ENCODE peak calls at places on chromosomes 11 and 22, in nine cellular contexts. W is astrocyte of the cerebellum; B is activated naive CD8-positive, alpha-beta T cell treated with anti-CD3 and anti-CD28 coated beads, Interleukin-2, amount 50 U/mL, for 24 hours; O is CD14-positive monocyte; U is iPS-NIHi11; J is HEK293T; K is head of caudate nucleus; S is COR-L47; T is NCI-H460. L is an unnamed sample.

GRCh38 chr11:12219732-12220131 is 109.3 kb downstream of the MICAL2 start:
- DNase-seq in W (peak), B (no peak), O (no peak), U (no peak), J (no peak), K (no peak), S (no peak), T (no peak), L (no peak)

GRCh38 chr11:117002639-117003305 is 95.5 kb downstream of the SIK3 start:
- DNase-seq in W (no peak), B (no peak), O (no peak), U (no peak), J (no peak), K (no peak), S (no peak), T (no peak), L (no peak)

GRCh38 chr11:61791737-61792309 is 576 bp downstream of the TMEM258 start:
- DNase-seq in W (peak), B (peak), O (peak), U (peak), J (peak), K (peak), S (peak), T (peak), L (peak)

GRCh38 chr11:3148255-3148989 is 16.7 kb downstream of the OSBPL5 start:
- DNase-seq in W (no peak), B (no peak), O (no peak), U (no peak), J (no peak), K (no peak), S (no peak), T (no peak), L (no peak)

GRCh38 chr11:3021125-3021524 is 29.0 kb upstream of the NAP1L4 start:
- DNase-seq in W (no peak), B (no peak), O (no peak), U (peak), J (peak), K (peak), S (peak), T (peak), L (no peak)

GRCh38 chr11:8080674-8081590 is at the start of gene TUB:
- DNase-seq in W (no peak), B (no peak), O (no peak), U (peak), J (peak), K (peak), S (peak), T (no peak), L (no peak)

GRCh38 chr11:5004429-5005274 is 10.0 kb downstream of the OR51L1 start:
- DNase-seq in W (peak), B (peak), O (no peak), U (peak), J (peak), K (peak), S (peak), T (peak), L (no peak)

GRCh38 chr11:69452589-69452988 is 28.9 kb upstream of the LINC01488 start:
- DNase-seq in W (no peak), B (no peak), O (no peak), U (no peak), J (no peak), K (no peak), S (no peak), T (no peak), L (no peak)

GRCh38 chr11:27184458-27185312 is 144.1 kb downstream of the BBOX1 start:
- DNase-seq in W (no peak), B (no peak), O (no peak), U (no peak), J (no peak), K (no peak), S (no peak), T (no peak), L (no peak)

GRCh38 chr11:121444508-121444907 is 7.6 kb upstream of the SORL1 start:
- DNase-seq in W (no peak), B (no peak), O (no peak), U (no peak), J (no peak), K (no peak), S (no peak), T (no peak), L (no peak)

GRCh38 chr11:79461144-79461543 is 20.3 kb upstream of the TENM4 start:
- DNase-seq in W (no peak), B (no peak), O (no peak), U (no peak), J (peak), K (peak), S (peak), T (no peak), L (no peak)

GRCh38 chr11:74932797-74933196 is 16.1 kb downstream of the XRRA1 start:
- DNase-seq in W (peak), B (no peak), O (no peak), U (no peak), J (no peak), K (no peak), S (no peak), T (no peak), L (no peak)

GRCh38 chr11:10688401-10688800 is 5.2 kb downstream of the IRAG1 start:
- DNase-seq in W (no peak), B (peak), O (no peak), U (peak), J (peak), K (no peak), S (no peak), T (no peak), L (no peak)

GRCh38 chr11:86798988-86799387 is 1.4 kb upstream of the PRSS23 start:
- DNase-seq in W (peak), B (no peak), O (no peak), U (no peak), J (no peak), K (no peak), S (no peak), T (peak), L (no peak)

GRCh38 chr11:10490398-10491232 is 35.6 kb downstream of the AMPD3 start:
- DNase-seq in W (peak), B (no peak), O (peak), U (peak), J (no peak), K (peak), S (no peak), T (peak), L (peak)

GRCh38 chr11:69497221-69497787 is 15.8 kb downstream of the LINC01488 start:
- DNase-seq in W (peak), B (no peak), O (no peak), U (peak), J (no peak), K (peak), S (no peak), T (peak), L (peak)

GRCh38 chr22:49768961-49769690 is 58.5 kb downstream of the BRD1 start:
- DNase-seq in W (peak), B (no peak), O (peak), U (peak), J (no peak), K (peak), S (no peak), T (no peak), L (peak)

GRCh38 chr11:61923166-61924015 is 6.0 kb upstream of the RAB3IL1 start:
- DNase-seq in W (no peak), B (no peak), O (no peak), U (peak), J (no peak), K (no peak), S (no peak), T (no peak), L (no peak)

GRCh38 chr11:67615455-67616430 is 9.0 kb downstream of the NDUFV1 start:
- DNase-seq in W (no peak), B (peak), O (no peak), U (peak), J (peak), K (no peak), S (no peak), T (peak), L (no peak)

GRCh38 chr11:12499071-12499470 is 121.7 kb downstream of the PARVA start:
- DNase-seq in W (no peak), B (no peak), O (no peak), U (no peak), J (no peak), K (no peak), S (no peak), T (no peak), L (no peak)

GRCh38 chr11:78417175-78417887 is at the start of gene GAB2:
- DNase-seq in W (no peak), B (no peak), O (peak), U (peak), J (peak), K (no peak), S (peak), T (no peak), L (no peak)

GRCh38 chr11:104095791-104096190 is 59.4 kb downstream of the DDI1 start:
- DNase-seq in W (no peak), B (no peak), O (no peak), U (no peak), J (no peak), K (no peak), S (no peak), T (no peak), L (no peak)

GRCh38 chr11:122149232-122149631 is 33.2 kb upstream of the BLID start:
- DNase-seq in W (no peak), B (no peak), O (no peak), U (no peak), J (no peak), K (no peak), S (no peak), T (no peak), L (no peak)

GRCh38 chr11:121048464-121049233 is 24.7 kb downstream of the TBCEL start:
- DNase-seq in W (no peak), B (no peak), O (no peak), U (no peak), J (no peak), K (no peak), S (no peak), T (no peak), L (no peak)

GRCh38 chr22:33894515-33894914 is 25.8 kb downstream of the LARGE1 start:
- DNase-seq in W (no peak), B (no peak), O (no peak), U (no peak), J (no peak), K (no peak), S (no peak), T (no peak), L (no peak)

GRCh38 chr22:40919446-40919845 is 31.7 kb upstream of the RBX1 start:
- DNase-seq in W (no peak), B (no peak), O (no peak), U (no peak), J (no peak), K (no peak), S (no peak), T (no peak), L (no peak)

GRCh38 chr11:8810331-8811301 is 100.4 kb upstream of the AKIP1 start:
- DNase-seq in W (no peak), B (peak), O (no peak), U (peak), J (no peak), K (peak), S (peak), T (peak), L (peak)

GRCh38 chr11:30991802-30992512 is 377.6 kb downstream of the DCDC1 start:
- DNase-seq in W (no peak), B (no peak), O (no peak), U (no peak), J (no peak), K (no peak), S (no peak), T (no peak), L (no peak)

GRCh38 chr11:123407996-123408597 is 22.0 kb upstream of the GRAMD1B start:
- DNase-seq in W (no peak), B (no peak), O (no peak), U (no peak), J (no peak), K (no peak), S (no peak), T (no peak), L (no peak)

GRCh38 chr11:109726061-109726460 is 304.1 kb downstream of the C11orf87 start:
- DNase-seq in W (no peak), B (no peak), O (no peak), U (no peak), J (no peak), K (no peak), S (no peak), T (no peak), L (no peak)

GRCh38 chr22:39800790-39801540 is 92.6 kb downstream of the ENTHD1 start:
- DNase-seq in W (no peak), B (no peak), O (no peak), U (no peak), J (no peak), K (no peak), S (peak), T (no peak), L (no peak)

GRCh38 chr22:20566420-20567260 is 59.2 kb downstream of the MED15 start:
- DNase-seq in W (peak), B (no peak), O (no peak), U (no peak), J (no peak), K (peak), S (no peak), T (no peak), L (no peak)

GRCh38 chr22:23325183-23325582 is 144.9 kb downstream of the BCR start:
- DNase-seq in W (no peak), B (no peak), O (no peak), U (peak), J (no peak), K (no peak), S (no peak), T (no peak), L (no peak)

GRCh38 chr11:33515347-33515746 is 185.3 kb downstream of the C11orf91 start:
- DNase-seq in W (no peak), B (no peak), O (no peak), U (no peak), J (no peak), K (peak), S (no peak), T (no peak), L (no peak)